ENCODE peak calls at places on chromosomes 3 and 15, in ten cellular contexts. T is stimulated activated CD8-positive, alpha-beta memory T cell treated with anti-CD3 and anti-CD28 coated beads, Interleukin-7, amount 100 ng/mL, for 4 hours; C is NCI-H748 treated with DMSO at 0.1 percent for 48 hours; Q is HS-5; S is IMR-90; O is H7; Y is memory B cell; X is lower lobe of right lung; U is stimulated activated CD4-positive, alpha-beta T cell treated with anti-CD3 and anti-CD28 coated beads, Interleukin-12 subunit alpha, Interleukin-12 subunit beta, amount 100 ng/mL, for 4 hours; R is Kasumi-1. A is an unnamed sample.

GRCh38 chr3:632571-633170 is 436.1 kb downstream of the CHL1 start:
- DNase-seq in T (no peak), O (peak), S (peak), Q (no peak), X (no peak), R (peak), U (no peak), C (peak), Y (peak), A (peak)

GRCh38 chr3:46013316-46014094 is 13.8 kb downstream of the XCR1 start:
- DNase-seq in X (no peak), Y (no peak), S (no peak), U (no peak), O (no peak), R (no peak), Q (no peak), C (no peak), T (no peak), A (no peak)

GRCh38 chr3:32147935-32148334 is 41.5 kb downstream of the GPD1L start:
- DNase-seq in U (no peak), C (peak), Y (no peak), T (no peak), R (no peak), Q (no peak), X (no peak), S (no peak), O (peak), A (no peak)

GRCh38 chr3:52456169-52456799 is 880 bp downstream of the NISCH start:
- DNase-seq in Q (no peak), Y (no peak), X (no peak), O (peak), T (no peak), R (no peak), U (no peak), S (peak), C (no peak), A (peak)

GRCh38 chr3:165624761-165625160 is 212.5 kb downstream of the BCHE start:
- DNase-seq in S (peak), U (no peak), X (no peak), Q (no peak), C (peak), O (no peak), T (no peak), Y (no peak), R (no peak), A (peak)

GRCh38 chr3:149726716-149727407 is 25.4 kb downstream of the COMMD2 start:
- DNase-seq in R (no peak), T (no peak), Q (no peak), Y (no peak), U (no peak), S (peak), X (no peak), O (no peak), C (no peak), A (no peak)

GRCh38 chr15:50143255-50143860 is 24.3 kb upstream of the ATP8B4 start:
- DNase-seq in S (no peak), R (no peak), C (no peak), T (no peak), U (no peak), X (no peak), Y (no peak), Q (no peak), O (no peak), A (no peak)

GRCh38 chr3:133494469-133494868 is 79.0 kb upstream of the CDV3 start:
- DNase-seq in Y (no peak), U (no peak), O (peak), Q (no peak), T (no peak), X (no peak), R (peak), C (no peak), S (peak), A (peak)

GRCh38 chr3:126987129-126987528 is 4.2 kb downstream of the PLXNA1 start:
- DNase-seq in Y (no peak), T (no peak), C (no peak), R (no peak), Q (no peak), U (no peak), S (no peak), X (no peak), O (no peak), A (no peak)

GRCh38 chr3:55790596-55791350 is 303.7 kb upstream of the WNT5A start:
- DNase-seq in Y (no peak), R (no peak), Q (no peak), C (no peak), T (no peak), O (no peak), S (no peak), X (no peak), U (no peak), A (no peak)

GRCh38 chr15:38782156-38782555 is 217.5 kb upstream of the RASGRP1 start:
- DNase-seq in T (no peak), Y (no peak), R (no peak), U (no peak), X (no peak), O (no peak), S (no peak), C (no peak), Q (no peak), A (no peak)

GRCh38 chr3:155079795-155080546 is at the start of gene MME:
- DNase-seq in S (peak), R (no peak), C (no peak), Q (no peak), Y (no peak), X (peak), U (no peak), O (peak), T (no peak), A (peak)

GRCh38 chr3:55309336-55309735 is 177.8 kb downstream of the WNT5A start:
- DNase-seq in O (no peak), C (no peak), S (peak), T (no peak), X (no peak), U (no peak), Y (no peak), Q (peak), R (no peak), A (no peak)

GRCh38 chr3:99875925-99876781 is 58.5 kb downstream of the CMSS1 start:
- DNase-seq in U (peak), Q (no peak), S (peak), C (peak), O (peak), T (peak), Y (peak), X (peak), R (peak), A (peak)

GRCh38 chr3:196115678-196116083 is 33.8 kb upstream of the TFRC start:
- DNase-seq in R (no peak), X (no peak), U (no peak), C (no peak), O (no peak), T (no peak), Y (peak), Q (no peak), S (no peak), A (no peak)

GRCh38 chr3:168877899-168878298 is 782.2 kb upstream of the GOLIM4 start:
- DNase-seq in O (no peak), R (no peak), T (no peak), C (peak), U (no peak), S (no peak), Q (no peak), Y (no peak), X (no peak), A (no peak)

GRCh38 chr3:78562318-78562717 is 1205.5 kb downstream of the ROBO1 start:
- DNase-seq in O (no peak), Q (no peak), Y (no peak), S (no peak), R (peak), X (no peak), T (no peak), C (no peak), U (no peak), A (no peak)

GRCh38 chr3:194395201-194395600 is 3.9 kb downstream of the GP5 start:
- DNase-seq in Q (no peak), C (peak), R (no peak), Y (no peak), S (peak), U (no peak), X (no peak), O (no peak), T (no peak), A (no peak)

GRCh38 chr3:194865595-194865994 is 179.9 kb downstream of the FAM43A start:
- DNase-seq in O (no peak), X (no peak), R (no peak), U (no peak), Q (no peak), Y (no peak), S (no peak), T (no peak), C (no peak), A (no peak)

GRCh38 chr3:60186359-60186758 is 1064.9 kb downstream of the FHIT start:
- DNase-seq in R (no peak), T (no peak), X (no peak), Y (no peak), U (no peak), S (no peak), C (no peak), O (no peak), Q (no peak), A (no peak)

GRCh38 chr3:127427666-127428065 is 139.8 kb upstream of the PRR20G start:
- DNase-seq in Y (no peak), X (no peak), T (no peak), R (no peak), Q (no peak), C (no peak), U (no peak), S (no peak), O (no peak), A (no peak)

GRCh38 chr15:89016549-89017041 is 71.7 kb upstream of the ABHD2 start:
- DNase-seq in S (peak), T (no peak), O (no peak), Q (no peak), C (no peak), X (no peak), R (no peak), U (no peak), Y (no peak), A (no peak)

GRCh38 chr3:48425281-48425812 is 4.5 kb downstream of the PLXNB1 start:
- DNase-seq in R (no peak), Y (no peak), S (no peak), U (no peak), Q (no peak), C (no peak), X (no peak), O (peak), T (no peak), A (no peak)

GRCh38 chr15:52243697-52244555 is 51.7 kb downstream of the MYO5C start:
- DNase-seq in R (no peak), Y (no peak), X (no peak), T (no peak), S (no peak), C (no peak), Q (no peak), U (no peak), O (no peak), A (no peak)

GRCh38 chr3:101010316-101010715 is 17.1 kb upstream of the ABI3BP start:
- DNase-seq in Y (no peak), C (no peak), Q (peak), O (no peak), T (no peak), U (no peak), X (no peak), S (peak), R (no peak), A (no peak)

GRCh38 chr3:195260286-195260905 is 10.6 kb downstream of the XXYLT1 start:
- DNase-seq in U (no peak), C (no peak), X (no peak), T (no peak), R (peak), Y (no peak), Q (no peak), O (peak), S (no peak), A (peak)

GRCh38 chr3:193796089-193796488 is 203.1 kb downstream of the OPA1 start:
- DNase-seq in O (no peak), X (no peak), S (no peak), T (no peak), Y (no peak), Q (no peak), C (no peak), R (no peak), U (no peak), A (no peak)

GRCh38 chr15:88832791-88833190 is 29.6 kb downstream of the ACAN start:
- DNase-seq in O (no peak), R (no peak), Q (no peak), C (no peak), U (no peak), S (no peak), Y (no peak), X (no peak), T (no peak), A (no peak)

GRCh38 chr15:80070840-80071239 is 11.4 kb downstream of the ZFAND6 start:
- DNase-seq in C (peak), Y (no peak), R (no peak), Q (no peak), S (peak), T (no peak), U (no peak), X (no peak), O (no peak), A (no peak)

GRCh38 chr3:27827041-27827440 is 104.9 kb upstream of the EOMES start:
- DNase-seq in U (no peak), O (no peak), S (no peak), X (no peak), R (no peak), Q (no peak), C (no peak), Y (no peak), T (no peak), A (no peak)

GRCh38 chr15:34582461-34583357 is 742 bp downstream of the GOLGA8B start:
- DNase-seq in R (peak), Y (peak), X (no peak), S (peak), T (no peak), Q (no peak), O (peak), U (peak), C (no peak), A (peak)

GRCh38 chr3:65666426-65667091 is 372.2 kb downstream of the MAGI1 start:
- DNase-seq in U (no peak), T (no peak), C (no peak), O (no peak), Q (peak), Y (no peak), R (no peak), X (no peak), S (peak), A (no peak)

GRCh38 chr15:40782609-40783227 is 12.9 kb downstream of the C15orf62 start:
- DNase-seq in S (no peak), Q (no peak), X (peak), O (peak), Y (peak), T (peak), C (no peak), R (peak), U (peak), A (peak)

GRCh38 chr15:22941179-22941578 is 39.0 kb downstream of the CYFIP1 start:
- DNase-seq in C (no peak), R (no peak), Y (no peak), O (no peak), S (no peak), Q (no peak), T (no peak), U (no peak), X (no peak), A (no peak)

GRCh38 chr3:179113903-179114302 is 34.3 kb upstream of the PIK3CA start:
- DNase-seq in C (no peak), Q (no peak), S (peak), T (no peak), O (no peak), Y (no peak), R (no peak), U (no peak), X (no peak), A (no peak)

A was measured in iPS-NIHi11.